ENCODE peak calls at places on chromosome 9, in five cellular contexts. One of them, this sample, is unnamed.

GRCh38 chr9:120920495-120921178 is 6.0 kb downstream of the TRAF1 start:
- DNase-seq in cardiac fibroblast: no peak
- DNase-seq in AG10803: no peak
- DNase-seq in CD8-positive, alpha-beta T cell: no peak
- DNase-seq in B cell: no peak
- DNase-seq in this sample: no peak

GRCh38 chr9:35871514-35871913 is 1.3 kb upstream of the OR13J1 start:
- DNase-seq in cardiac fibroblast: no peak
- DNase-seq in AG10803: no peak
- DNase-seq in CD8-positive, alpha-beta T cell: no peak
- DNase-seq in B cell: no peak
- DNase-seq in this sample: no peak

GRCh38 chr9:12784461-12785250 is 9.8 kb downstream of the LURAP1L start:
- DNase-seq in cardiac fibroblast: peak
- DNase-seq in AG10803: peak
- DNase-seq in CD8-positive, alpha-beta T cell: no peak
- DNase-seq in B cell: no peak
- DNase-seq in this sample: no peak

GRCh38 chr9:18333157-18333556 is 140.8 kb upstream of the ADAMTSL1 start:
- DNase-seq in cardiac fibroblast: peak
- DNase-seq in AG10803: peak
- DNase-seq in CD8-positive, alpha-beta T cell: no peak
- DNase-seq in B cell: no peak
- DNase-seq in this sample: no peak

GRCh38 chr9:87696641-87697040 is 29.3 kb upstream of the CTSL start:
- DNase-seq in cardiac fibroblast: no peak
- DNase-seq in AG10803: no peak
- DNase-seq in CD8-positive, alpha-beta T cell: no peak
- DNase-seq in B cell: no peak
- DNase-seq in this sample: no peak

GRCh38 chr9:94623253-94623652 is 16.1 kb downstream of the FBP1 start:
- DNase-seq in cardiac fibroblast: peak
- DNase-seq in AG10803: peak
- DNase-seq in CD8-positive, alpha-beta T cell: no peak
- DNase-seq in B cell: peak
- DNase-seq in this sample: no peak

GRCh38 chr9:68950689-68951088 is 63.2 kb downstream of the PRKACG start:
- DNase-seq in cardiac fibroblast: no peak
- DNase-seq in AG10803: no peak
- DNase-seq in CD8-positive, alpha-beta T cell: no peak
- DNase-seq in B cell: no peak
- DNase-seq in this sample: no peak

GRCh38 chr9:128979111-128979510 is 31.6 kb downstream of the NUP188 start:
- DNase-seq in cardiac fibroblast: no peak
- DNase-seq in AG10803: peak
- DNase-seq in CD8-positive, alpha-beta T cell: no peak
- DNase-seq in B cell: no peak
- DNase-seq in this sample: no peak

GRCh38 chr9:17342696-17343095 is 207.9 kb downstream of the CNTLN start:
- DNase-seq in cardiac fibroblast: no peak
- DNase-seq in AG10803: no peak
- DNase-seq in CD8-positive, alpha-beta T cell: no peak
- DNase-seq in B cell: no peak
- DNase-seq in this sample: no peak

GRCh38 chr9:126506361-126507317 is 107.1 kb upstream of the LMX1B start:
- DNase-seq in cardiac fibroblast: no peak
- DNase-seq in AG10803: no peak
- DNase-seq in CD8-positive, alpha-beta T cell: no peak
- DNase-seq in B cell: no peak
- DNase-seq in this sample: no peak

GRCh38 chr9:110738982-110739381 is 70.4 kb downstream of the MUSK start:
- DNase-seq in cardiac fibroblast: no peak
- DNase-seq in AG10803: no peak
- DNase-seq in CD8-positive, alpha-beta T cell: no peak
- DNase-seq in B cell: no peak
- DNase-seq in this sample: no peak

GRCh38 chr9:4489919-4490704 is at the start of gene SLC1A1:
- DNase-seq in cardiac fibroblast: peak
- DNase-seq in AG10803: peak
- DNase-seq in CD8-positive, alpha-beta T cell: no peak
- DNase-seq in B cell: peak
- DNase-seq in this sample: peak

GRCh38 chr9:78860806-78861475 is 564.0 kb downstream of the PSAT1 start:
- DNase-seq in cardiac fibroblast: peak
- DNase-seq in AG10803: peak
- DNase-seq in CD8-positive, alpha-beta T cell: no peak
- DNase-seq in B cell: no peak
- DNase-seq in this sample: no peak

GRCh38 chr9:137385061-137385655 is 37.8 kb downstream of the EXD3 start:
- DNase-seq in cardiac fibroblast: no peak
- DNase-seq in AG10803: no peak
- DNase-seq in CD8-positive, alpha-beta T cell: no peak
- DNase-seq in B cell: no peak
- DNase-seq in this sample: no peak

GRCh38 chr9:4622016-4622415 is 40.1 kb upstream of the PLPP6 start:
- DNase-seq in cardiac fibroblast: no peak
- DNase-seq in AG10803: no peak
- DNase-seq in CD8-positive, alpha-beta T cell: no peak
- DNase-seq in B cell: no peak
- DNase-seq in this sample: no peak

GRCh38 chr9:101209670-101210069 is 175.1 kb downstream of the BAAT start:
- DNase-seq in cardiac fibroblast: no peak
- DNase-seq in AG10803: no peak
- DNase-seq in CD8-positive, alpha-beta T cell: no peak
- DNase-seq in B cell: no peak
- DNase-seq in this sample: no peak

GRCh38 chr9:12538842-12539584 is 154.2 kb upstream of the TYRP1 start:
- DNase-seq in cardiac fibroblast: no peak
- DNase-seq in AG10803: no peak
- DNase-seq in CD8-positive, alpha-beta T cell: no peak
- DNase-seq in B cell: no peak
- DNase-seq in this sample: no peak

GRCh38 chr9:38681747-38682227 is 38.1 kb downstream of the FAM240B start:
- DNase-seq in cardiac fibroblast: peak
- DNase-seq in AG10803: peak
- DNase-seq in CD8-positive, alpha-beta T cell: no peak
- DNase-seq in B cell: no peak
- DNase-seq in this sample: no peak

GRCh38 chr9:115262477-115262876 is 144.5 kb upstream of the TNC start:
- DNase-seq in cardiac fibroblast: peak
- DNase-seq in AG10803: peak
- DNase-seq in CD8-positive, alpha-beta T cell: no peak
- DNase-seq in B cell: no peak
- DNase-seq in this sample: no peak

GRCh38 chr9:69719368-69719767 is 40.4 kb downstream of the PTAR1 start:
- DNase-seq in cardiac fibroblast: peak
- DNase-seq in AG10803: no peak
- DNase-seq in CD8-positive, alpha-beta T cell: no peak
- DNase-seq in B cell: no peak
- DNase-seq in this sample: no peak

GRCh38 chr9:113999256-114000062 is 78.6 kb downstream of the AMBP start:
- DNase-seq in cardiac fibroblast: no peak
- DNase-seq in AG10803: no peak
- DNase-seq in CD8-positive, alpha-beta T cell: no peak
- DNase-seq in B cell: no peak
- DNase-seq in this sample: no peak

GRCh38 chr9:135212961-135213360 is 125.5 kb downstream of the OLFM1 start:
- DNase-seq in cardiac fibroblast: no peak
- DNase-seq in AG10803: no peak
- DNase-seq in CD8-positive, alpha-beta T cell: no peak
- DNase-seq in B cell: no peak
- DNase-seq in this sample: no peak

GRCh38 chr9:131278421-131279111 is 2.3 kb upstream of the FAM78A start:
- DNase-seq in cardiac fibroblast: no peak
- DNase-seq in AG10803: no peak
- DNase-seq in CD8-positive, alpha-beta T cell: no peak
- DNase-seq in B cell: peak
- DNase-seq in this sample: no peak
- TF ChIP-seq CTCF in cardiac fibroblast: no peak
- TF ChIP-seq CTCF in AG10803: no peak
- TF ChIP-seq CTCF in CD8-positive, alpha-beta T cell: no peak
- TF ChIP-seq CTCF in B cell: no peak
- TF ChIP-seq CTCF in this sample: no peak

GRCh38 chr9:32351845-32352244 is 32.6 kb upstream of the ACO1 start:
- DNase-seq in cardiac fibroblast: peak
- DNase-seq in AG10803: no peak
- DNase-seq in CD8-positive, alpha-beta T cell: no peak
- DNase-seq in B cell: no peak
- DNase-seq in this sample: no peak
- TF ChIP-seq CTCF in cardiac fibroblast: peak
- TF ChIP-seq CTCF in AG10803: no peak
- TF ChIP-seq CTCF in CD8-positive, alpha-beta T cell: no peak
- TF ChIP-seq CTCF in B cell: no peak
- TF ChIP-seq CTCF in this sample: no peak

DNA sequence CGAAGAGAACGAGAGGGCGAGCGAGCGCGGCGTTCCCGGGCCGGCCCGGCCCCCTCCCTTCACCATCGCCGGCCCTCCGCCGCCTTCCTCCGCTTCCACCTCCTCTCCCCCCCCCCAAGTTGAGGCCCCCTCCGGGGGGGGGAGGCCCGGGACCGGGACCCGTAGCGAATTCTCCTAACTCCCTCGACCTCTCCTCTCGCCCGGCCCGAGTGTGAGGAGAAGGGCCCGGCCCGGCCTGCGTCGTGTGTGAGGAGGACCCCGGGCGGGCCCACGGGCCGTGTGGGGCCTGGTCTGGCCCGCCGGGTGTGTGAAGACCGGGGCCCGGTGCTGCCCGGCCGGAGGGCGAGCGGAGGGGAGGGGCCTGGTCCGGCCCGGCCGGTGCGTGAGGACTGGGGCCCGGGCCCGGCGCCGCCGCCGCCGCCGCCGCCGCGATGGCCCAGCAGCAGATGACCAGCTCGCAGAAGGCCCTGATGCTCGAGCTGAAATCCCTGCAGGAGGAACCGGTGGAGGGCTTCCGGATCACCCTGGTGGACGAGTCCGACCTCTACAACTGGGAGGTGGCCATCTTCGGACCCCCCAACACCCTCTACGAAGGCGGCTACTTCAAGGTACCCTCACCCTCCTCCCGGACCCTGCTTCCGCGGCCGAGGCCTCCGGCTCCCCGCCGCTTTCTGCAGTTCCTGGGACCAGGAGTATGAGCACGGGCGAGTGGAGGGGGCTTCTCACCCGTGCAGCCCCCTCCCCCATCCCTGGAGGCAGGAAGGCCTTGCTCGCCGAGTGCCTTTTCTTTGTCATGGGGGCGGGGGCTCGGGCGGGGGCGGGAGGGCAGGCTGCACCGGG is 587 bp downstream of the UBE2R2 start:
- DNase-seq in cardiac fibroblast: peak
- DNase-seq in AG10803: peak
- DNase-seq in CD8-positive, alpha-beta T cell: peak
- DNase-seq in B cell: peak
- DNase-seq in this sample: no peak
- TF ChIP-seq CTCF in cardiac fibroblast: peak
- TF ChIP-seq CTCF in AG10803: peak
- TF ChIP-seq CTCF in CD8-positive, alpha-beta T cell: no peak
- TF ChIP-seq CTCF in B cell: no peak
- TF ChIP-seq CTCF in this sample: no peak

GRCh38 chr9:93290495-93291434 is 106.8 kb downstream of the WNK2 start:
- DNase-seq in cardiac fibroblast: no peak
- DNase-seq in AG10803: no peak
- DNase-seq in CD8-positive, alpha-beta T cell: no peak
- DNase-seq in B cell: peak
- DNase-seq in this sample: no peak
- TF ChIP-seq CTCF in cardiac fibroblast: no peak
- TF ChIP-seq CTCF in AG10803: no peak
- TF ChIP-seq CTCF in CD8-positive, alpha-beta T cell: no peak
- TF ChIP-seq CTCF in B cell: no peak
- TF ChIP-seq CTCF in this sample: no peak

This sample was measured in omental fat pad.